ENCODE peak calls at places on chromosome 12, in ten cellular contexts. Q, E, G, B, J, T, O, L, F and X are unnamed samples. For H3K36me3, the result is how much of the 10 kb centered on the place peaks cover.

GRCh38 chr12:113194971-113195391 is 9.5 kb downstream of the RITA1 start:
- DNase-seq in Q (no peak), E (peak), G (peak), B (peak), J (no peak), T (no peak), O (no peak), L (peak), F (no peak), X (no peak)

GRCh38 chr12:80045594-80045993 is 53.7 kb upstream of the OTOGL start:
- DNase-seq in Q (no peak), E (no peak), G (peak), B (peak), J (no peak), T (no peak), O (no peak), L (no peak), F (no peak), X (no peak)

GRCh38 chr12:32051511-32052299 is 54.9 kb upstream of the BICD1 start:
- DNase-seq in Q (no peak), E (peak), G (peak), B (peak), J (peak), T (no peak), O (no peak), L (no peak), F (no peak), X (no peak)

GRCh38 chr12:131709226-131709625 is 1.7 kb upstream of the SFSWAP start:
- DNase-seq in Q (no peak), E (no peak), G (no peak), B (no peak), J (no peak), T (no peak), O (no peak), L (no peak), F (no peak), X (no peak)

GRCh38 chr12:13956060-13956590 is 25.3 kb downstream of the GRIN2B start:
- DNase-seq in Q (no peak), E (no peak), G (no peak), B (no peak), J (no peak), T (no peak), O (no peak), L (no peak), F (no peak), X (no peak)

GRCh38 chr12:40903040-40903439 is 210.8 kb downstream of the CNTN1 start:
- DNase-seq in Q (no peak), E (no peak), G (no peak), B (no peak), J (no peak), T (peak), O (peak), L (no peak), F (no peak), X (no peak)

GRCh38 chr12:94289551-94290312 is 141.4 kb downstream of the PLXNC1 start:
- DNase-seq in Q (no peak), E (peak), G (peak), B (peak), J (no peak), T (no peak), O (no peak), L (no peak), F (peak), X (no peak)

GRCh38 chr12:115324949-115325638 is 641.1 kb upstream of the TBX3 start:
- DNase-seq in Q (no peak), E (no peak), G (no peak), B (no peak), J (no peak), T (no peak), O (no peak), L (no peak), F (no peak), X (no peak)

GRCh38 chr12:129564768-129565167 is 339.1 kb downstream of the TMEM132D start:
- DNase-seq in Q (no peak), E (no peak), G (peak), B (no peak), J (no peak), T (no peak), O (no peak), L (no peak), F (no peak), X (no peak)

GRCh38 chr12:31370645-31371620 is 45.0 kb upstream of the SINHCAF start:
- DNase-seq in Q (no peak), E (no peak), G (no peak), B (no peak), J (peak), T (no peak), O (peak), L (no peak), F (no peak), X (no peak)

GRCh38 chr12:93868771-93869170 is 191.6 kb downstream of the CRADD start:
- DNase-seq in Q (no peak), E (peak), G (peak), B (peak), J (no peak), T (no peak), O (no peak), L (no peak), F (no peak), X (no peak)

GRCh38 chr12:51009038-51009437 is 17.1 kb downstream of the SLC11A2 start:
- DNase-seq in Q (peak), E (no peak), G (peak), B (no peak), J (no peak), T (no peak), O (no peak), L (no peak), F (no peak), X (peak)

GRCh38 chr12:92503977-92504966 is 198.5 kb upstream of the PLEKHG7 start:
- DNase-seq in Q (peak), E (no peak), G (no peak), B (no peak), J (no peak), T (peak), O (no peak), L (no peak), F (peak), X (no peak)

GRCh38 chr12:69613351-69613750 is 2.6 kb upstream of the LRRC10 start:
- DNase-seq in Q (no peak), E (no peak), G (no peak), B (no peak), J (no peak), T (no peak), O (no peak), L (no peak), F (no peak), X (no peak)

GRCh38 chr12:19042196-19042595 is 87.3 kb upstream of the PLEKHA5 start:
- DNase-seq in Q (no peak), E (no peak), G (no peak), B (no peak), J (no peak), T (no peak), O (no peak), L (no peak), F (no peak), X (no peak)

GRCh38 chr12:132608231-132609171 is 1.9 kb downstream of the LRCOL1 start:
- DNase-seq in Q (no peak), E (no peak), G (no peak), B (no peak), J (no peak), T (peak), O (no peak), L (peak), F (no peak), X (no peak)

GRCh38 chr12:92440072-92440471 is 262.7 kb upstream of the PLEKHG7 start:
- DNase-seq in Q (no peak), E (no peak), G (no peak), B (no peak), J (no peak), T (no peak), O (no peak), L (no peak), F (no peak), X (no peak)

GRCh38 chr12:65004270-65004669 is 116.8 kb downstream of the WIF1 start:
- DNase-seq in Q (no peak), E (no peak), G (no peak), B (no peak), J (no peak), T (no peak), O (no peak), L (no peak), F (no peak), X (no peak)
- H3K27ac ChIP-seq in Q (no peak), E (no peak), G (no peak), B (no peak), J (no peak), T (no peak), O (no peak), L (no peak), F (no peak), X (no peak)

GRCh38 chr12:22634883-22635282 is 9.9 kb downstream of the ETNK1 start:
- DNase-seq in Q (no peak), E (no peak), G (no peak), B (no peak), J (no peak), T (no peak), O (no peak), L (no peak), F (no peak), X (no peak)

GRCh38 chr12:22628228-22628627 is 3.3 kb downstream of the ETNK1 start:
- DNase-seq in Q (no peak), E (no peak), G (no peak), B (no peak), J (no peak), T (no peak), O (no peak), L (no peak), F (no peak), X (no peak)

GRCh38 chr12:22627351-22627750 is 2.4 kb downstream of the ETNK1 start:
- DNase-seq in Q (no peak), E (no peak), G (no peak), B (no peak), J (no peak), T (no peak), O (no peak), L (no peak), F (no peak), X (no peak)

GRCh38 chr12:22635812-22636211 is 10.8 kb downstream of the ETNK1 start:
- DNase-seq in Q (no peak), E (peak), G (peak), B (no peak), J (no peak), T (no peak), O (no peak), L (no peak), F (no peak), X (no peak)

GRCh38 chr12:22631863-22632463 is 7.0 kb downstream of the ETNK1 start:
- DNase-seq in Q (no peak), E (no peak), G (no peak), B (peak), J (no peak), T (no peak), O (peak), L (peak), F (no peak), X (peak)
- H3K36me3 ChIP-seq in Q (under half), E (under half), G (under half), B (under half), J (under half), T (under half), O (under half), L (under half), F (under half), X (under half)

DNA sequence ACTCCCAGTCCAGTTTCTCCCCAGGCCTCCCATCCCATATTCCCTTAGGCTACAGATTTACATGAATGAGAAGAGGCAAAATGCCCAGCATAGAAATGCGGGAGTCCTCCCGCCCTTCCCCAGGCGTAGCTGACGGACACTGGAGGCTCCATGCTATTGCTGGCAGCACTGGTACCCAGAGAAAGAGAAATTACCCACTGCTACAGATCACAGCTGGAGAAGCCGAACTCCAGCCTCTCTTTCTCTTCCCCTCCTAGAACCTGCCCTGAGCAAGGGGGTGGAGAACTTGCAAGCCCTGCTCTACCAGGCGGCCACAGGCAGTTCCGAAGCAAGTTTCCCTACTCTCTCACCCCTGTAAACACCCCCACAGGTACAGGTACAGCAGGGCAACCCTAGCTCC is 3.6 kb downstream of the LTBR start:
- DNase-seq in Q (no peak), E (no peak), G (no peak), B (no peak), J (no peak), T (no peak), O (no peak), L (no peak), F (no peak), X (no peak)
- H3K27ac ChIP-seq in Q (peak), E (no peak), G (no peak), B (no peak), J (no peak), T (no peak), O (no peak), L (no peak), F (no peak), X (no peak)

DNA sequence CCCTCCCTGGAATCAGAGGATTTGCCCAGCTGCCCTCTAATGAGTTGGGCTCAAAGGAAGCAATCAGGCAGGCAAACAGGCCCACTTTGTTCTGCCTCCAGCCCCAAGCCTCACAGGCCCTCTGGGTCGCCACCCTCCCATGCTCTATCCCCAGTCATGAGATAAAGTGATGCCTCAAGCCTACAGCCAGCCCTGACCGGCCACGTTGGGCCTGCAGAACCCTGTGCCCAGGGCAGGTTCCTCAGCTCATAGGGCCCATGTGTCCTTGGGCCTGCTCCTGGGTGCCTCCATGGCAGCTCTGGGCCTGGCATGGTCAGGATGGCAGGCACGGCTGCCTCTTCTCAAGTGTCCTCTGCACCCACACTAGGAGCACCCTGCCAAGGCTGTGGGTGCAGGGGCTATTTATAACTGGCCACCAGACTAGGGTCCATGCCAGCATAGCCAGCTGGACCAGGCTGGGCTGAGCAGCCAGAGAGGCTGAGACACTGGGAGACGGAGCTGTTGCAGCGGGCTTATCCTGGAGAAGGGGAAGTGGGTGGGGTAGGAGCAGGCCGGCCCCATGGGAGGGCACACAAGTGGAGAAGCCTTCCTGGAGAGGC is 20.2 kb downstream of the HDAC7 start:
- DNase-seq in Q (no peak), E (no peak), G (no peak), B (no peak), J (no peak), T (no peak), O (no peak), L (no peak), F (no peak), X (no peak)
- H3K36me3 ChIP-seq in Q (half or more), E (under half), G (under half), B (under half), J (under half), T (under half), O (under half), L (under half), F (under half), X (under half)

DNA sequence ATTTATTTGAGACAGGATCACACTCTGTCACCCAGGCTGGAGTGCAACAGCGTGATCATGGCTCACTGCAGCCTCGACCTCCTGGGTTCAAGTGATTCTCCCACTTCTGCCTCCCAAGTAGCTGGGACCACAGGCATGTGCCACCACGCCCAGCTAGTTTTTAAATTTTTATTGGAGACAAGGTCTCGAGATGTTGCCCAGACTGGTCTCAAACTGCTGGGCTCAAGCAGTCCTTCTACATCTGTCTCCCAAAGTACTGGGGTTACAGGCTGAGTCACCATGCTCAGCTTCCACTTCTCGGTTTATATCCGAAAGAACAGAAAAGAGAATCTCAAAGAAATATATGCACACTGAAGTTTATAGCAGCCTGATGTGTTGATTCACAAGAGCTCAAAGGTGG is 107.5 kb downstream of the SCARB1 start:
- DNase-seq in Q (no peak), E (no peak), G (no peak), B (no peak), J (no peak), T (no peak), O (no peak), L (no peak), F (no peak), X (no peak)
- H3K27ac ChIP-seq in Q (peak), E (no peak), G (no peak), B (no peak), J (no peak), T (no peak), O (no peak), L (no peak), F (no peak), X (no peak)

GRCh38 chr12:57000393-57000792 is 6.0 kb downstream of the ZBTB39 start:
- DNase-seq in Q (no peak), E (no peak), G (no peak), B (peak), J (no peak), T (no peak), O (no peak), L (no peak), F (no peak), X (no peak)
- H3K36me3 ChIP-seq in Q (half or more), E (under half), G (under half), B (half or more), J (under half), T (under half), O (under half), L (half or more), F (under half), X (under half)

DNA sequence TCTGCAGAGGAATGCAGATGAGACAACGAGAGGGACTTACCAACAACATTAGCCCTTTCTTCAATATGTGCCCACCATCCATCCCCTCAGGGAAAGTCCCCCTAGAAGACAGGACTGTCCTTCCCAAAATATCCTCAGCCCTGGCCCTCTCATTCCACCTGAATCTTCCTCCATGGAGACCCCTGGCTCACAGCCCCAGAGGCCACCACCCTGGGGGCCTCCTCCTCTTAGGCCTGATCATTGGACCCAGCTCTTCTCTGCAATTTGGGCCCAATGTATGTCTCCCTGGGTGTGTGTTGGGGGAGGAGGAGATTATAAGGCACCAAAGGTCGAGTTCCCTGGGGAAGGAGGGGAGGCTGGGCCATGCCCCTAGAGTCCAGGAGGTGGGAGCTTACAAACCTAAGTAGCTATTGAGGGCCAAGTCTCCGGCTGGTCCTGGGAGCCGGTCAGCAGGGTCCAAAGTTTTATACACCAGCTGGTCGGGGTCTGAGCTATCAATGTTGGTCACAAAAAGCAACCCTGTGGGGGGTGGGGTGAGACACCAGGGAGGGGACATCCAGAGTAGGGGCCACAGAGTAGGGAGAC is 8.1 kb downstream of the ITGA7 start:
- DNase-seq in Q (no peak), E (no peak), G (no peak), B (no peak), J (no peak), T (no peak), O (no peak), L (no peak), F (no peak), X (no peak)
- H3K27ac ChIP-seq in Q (no peak), E (no peak), G (no peak), B (no peak), J (no peak), T (no peak), O (no peak), L (no peak), F (no peak), X (no peak)